ENCODE peak calls at places on chromosomes 1 and 21, in nine cellular contexts. One of them, this sample, is unnamed.

GRCh38 chr1:95206514-95206913 is 27.5 kb upstream of the RWDD3 start:
- DNase-seq in heart left ventricle: no peak
- DNase-seq in fibroblast of the aortic adventitia: no peak
- DNase-seq in tibial artery: no peak
- DNase-seq in left lung: no peak
- DNase-seq in BJ: no peak
- DNase-seq in fibroblast of villous mesenchyme: no peak
- DNase-seq in AG10803: no peak
- DNase-seq in mucosa of descending colon: no peak
- DNase-seq in this sample: no peak

GRCh38 chr1:172826096-172826741 is 167.3 kb downstream of the FASLG start:
- DNase-seq in mucosa of descending colon: no peak
- DNase-seq in AG10803: peak; percentile 92
- DNase-seq in tibial artery: peak; percentile 54
- DNase-seq in left lung: no peak
- DNase-seq in fibroblast of villous mesenchyme: peak; percentile 96
- DNase-seq in heart left ventricle: no peak
- DNase-seq in BJ: peak; percentile 76
- DNase-seq in fibroblast of the aortic adventitia: peak; percentile 94
- DNase-seq in this sample: peak; percentile 79

GRCh38 chr1:156502749-156503671 is 2.4 kb upstream of the MEF2D start:
- DNase-seq in mucosa of descending colon: no peak
- DNase-seq in left lung: peak; percentile 87
- DNase-seq in fibroblast of villous mesenchyme: peak; percentile 98
- DNase-seq in tibial artery: peak; percentile 92
- DNase-seq in BJ: peak; percentile 75
- DNase-seq in AG10803: peak; percentile 95
- DNase-seq in fibroblast of the aortic adventitia: peak; percentile 97
- DNase-seq in heart left ventricle: peak; percentile 90
- DNase-seq in this sample: peak; percentile 70

GRCh38 chr21:44871576-44872265 is 1.8 kb downstream of the PTTG1IP start:
- DNase-seq in tibial artery: peak; percentile 77
- DNase-seq in BJ: peak; percentile 44
- DNase-seq in heart left ventricle: peak; percentile 27
- DNase-seq in fibroblast of the aortic adventitia: peak; percentile 91
- DNase-seq in fibroblast of villous mesenchyme: peak; percentile 84
- DNase-seq in mucosa of descending colon: peak; percentile 63
- DNase-seq in AG10803: peak; percentile 80
- DNase-seq in left lung: peak; percentile 61
- DNase-seq in this sample: no peak

GRCh38 chr1:171655215-171656116 is 3.0 kb upstream of the MYOC start:
- DNase-seq in heart left ventricle: peak; percentile 86
- DNase-seq in fibroblast of the aortic adventitia: peak; percentile 76
- DNase-seq in fibroblast of villous mesenchyme: peak; percentile 56
- DNase-seq in left lung: peak; percentile 56
- DNase-seq in BJ: no peak
- DNase-seq in tibial artery: peak; percentile 61
- DNase-seq in mucosa of descending colon: peak; percentile 63
- DNase-seq in AG10803: peak; percentile 65
- DNase-seq in this sample: no peak

GRCh38 chr1:37739222-37739621 is 25.7 kb downstream of the EPHA10 start:
- DNase-seq in tibial artery: no peak
- DNase-seq in mucosa of descending colon: no peak
- DNase-seq in heart left ventricle: no peak
- DNase-seq in BJ: no peak
- DNase-seq in left lung: no peak
- DNase-seq in fibroblast of villous mesenchyme: no peak
- DNase-seq in AG10803: no peak
- DNase-seq in fibroblast of the aortic adventitia: no peak
- DNase-seq in this sample: no peak

GRCh38 chr1:54975709-54976108 is 4.7 kb upstream of the TMEM61 start:
- DNase-seq in mucosa of descending colon: no peak
- DNase-seq in AG10803: no peak
- DNase-seq in fibroblast of villous mesenchyme: no peak
- DNase-seq in fibroblast of the aortic adventitia: no peak
- DNase-seq in left lung: no peak
- DNase-seq in tibial artery: no peak
- DNase-seq in BJ: no peak
- DNase-seq in heart left ventricle: no peak
- DNase-seq in this sample: no peak

GRCh38 chr1:112881742-112882127 is 74.3 kb downstream of the SLC16A1 start:
- DNase-seq in tibial artery: no peak
- DNase-seq in heart left ventricle: no peak
- DNase-seq in left lung: no peak
- DNase-seq in fibroblast of villous mesenchyme: peak; percentile 44
- DNase-seq in AG10803: no peak
- DNase-seq in mucosa of descending colon: no peak
- DNase-seq in BJ: peak; percentile 10
- DNase-seq in fibroblast of the aortic adventitia: peak; percentile 29
- DNase-seq in this sample: no peak

GRCh38 chr1:10980094-10980577 is 32.3 kb upstream of the TARDBP start:
- DNase-seq in AG10803: peak; percentile 93
- DNase-seq in mucosa of descending colon: peak; percentile 85
- DNase-seq in left lung: peak; percentile 82
- DNase-seq in fibroblast of villous mesenchyme: peak; percentile 55
- DNase-seq in tibial artery: peak; percentile 75
- DNase-seq in fibroblast of the aortic adventitia: peak; percentile 83
- DNase-seq in BJ: no peak
- DNase-seq in heart left ventricle: peak; percentile 76
- DNase-seq in this sample: no peak

GRCh38 chr21:38815060-38815405 is 9.3 kb downstream of the ETS2 start:
- DNase-seq in mucosa of descending colon: no peak
- DNase-seq in left lung: no peak
- DNase-seq in fibroblast of villous mesenchyme: no peak
- DNase-seq in AG10803: no peak
- DNase-seq in heart left ventricle: no peak
- DNase-seq in tibial artery: no peak
- DNase-seq in fibroblast of the aortic adventitia: no peak
- DNase-seq in BJ: no peak
- DNase-seq in this sample: no peak

GRCh38 chr1:42747125-42747524 is 7.1 kb upstream of the CLDN19 start:
- DNase-seq in mucosa of descending colon: no peak
- DNase-seq in tibial artery: no peak
- DNase-seq in left lung: no peak
- DNase-seq in fibroblast of villous mesenchyme: no peak
- DNase-seq in heart left ventricle: no peak
- DNase-seq in fibroblast of the aortic adventitia: peak; percentile 13
- DNase-seq in AG10803: no peak
- DNase-seq in BJ: no peak
- DNase-seq in this sample: no peak

GRCh38 chr21:43369124-43369523 is 57.8 kb downstream of the SIK1 start:
- DNase-seq in BJ: no peak
- DNase-seq in left lung: no peak
- DNase-seq in heart left ventricle: no peak
- DNase-seq in mucosa of descending colon: no peak
- DNase-seq in fibroblast of villous mesenchyme: peak; percentile 89
- DNase-seq in tibial artery: no peak
- DNase-seq in AG10803: peak; percentile 68
- DNase-seq in fibroblast of the aortic adventitia: no peak
- DNase-seq in this sample: no peak

DNA sequence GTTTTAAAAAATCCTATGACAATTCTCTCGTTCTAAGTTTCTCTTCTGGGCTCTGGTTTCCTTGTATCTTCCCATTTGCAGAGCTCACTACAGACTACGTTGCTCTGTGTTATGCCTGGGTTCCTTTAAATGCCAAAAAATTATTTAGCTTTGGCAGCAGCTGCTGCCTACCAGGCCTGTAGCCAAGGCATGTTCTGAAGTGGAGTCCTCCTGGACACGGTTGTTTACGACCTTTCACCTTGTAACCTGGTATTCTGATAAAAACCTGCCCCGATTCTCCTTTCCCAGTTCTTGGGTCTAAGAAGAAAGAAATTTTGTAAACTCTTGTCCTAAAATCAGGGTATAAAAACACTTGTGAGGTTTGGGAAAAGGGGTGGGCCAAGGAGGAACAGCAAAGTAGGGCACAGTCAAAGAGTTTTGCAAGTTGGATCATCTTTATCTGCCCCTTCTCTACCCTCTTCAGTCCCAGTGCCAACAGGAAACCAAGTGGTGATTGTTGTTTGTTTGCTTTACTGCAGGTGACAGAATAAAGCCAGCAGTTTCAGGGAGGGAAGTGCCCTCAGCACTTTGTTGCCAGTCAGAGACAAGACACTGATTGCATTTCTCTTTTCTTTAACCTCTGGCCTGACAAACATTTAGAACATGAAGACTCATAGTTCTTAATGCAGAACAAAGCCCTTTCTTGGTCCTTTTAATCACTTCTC is 3.1 kb upstream of the TXNIP start:
- DNase-seq in mucosa of descending colon: no peak
- DNase-seq in tibial artery: peak; percentile 61
- DNase-seq in fibroblast of the aortic adventitia: peak; percentile 47
- DNase-seq in AG10803: no peak
- DNase-seq in heart left ventricle: no peak
- DNase-seq in fibroblast of villous mesenchyme: no peak
- DNase-seq in BJ: no peak
- DNase-seq in left lung: no peak
- DNase-seq in this sample: no peak
- H3K4me3 ChIP-seq in mucosa of descending colon: no peak overlapping the region
- H3K4me3 ChIP-seq in tibial artery: peak overlapping the region; percentile 0
- H3K4me3 ChIP-seq in fibroblast of the aortic adventitia: no peak overlapping the region
- H3K4me3 ChIP-seq in AG10803: no peak overlapping the region
- H3K4me3 ChIP-seq in heart left ventricle: peak overlapping the region; percentile 22
- H3K4me3 ChIP-seq in fibroblast of villous mesenchyme: no peak overlapping the region
- H3K4me3 ChIP-seq in BJ: no peak overlapping the region
- H3K4me3 ChIP-seq in left lung: no peak overlapping the region
- H3K4me3 ChIP-seq in this sample: no peak overlapping the region

DNA sequence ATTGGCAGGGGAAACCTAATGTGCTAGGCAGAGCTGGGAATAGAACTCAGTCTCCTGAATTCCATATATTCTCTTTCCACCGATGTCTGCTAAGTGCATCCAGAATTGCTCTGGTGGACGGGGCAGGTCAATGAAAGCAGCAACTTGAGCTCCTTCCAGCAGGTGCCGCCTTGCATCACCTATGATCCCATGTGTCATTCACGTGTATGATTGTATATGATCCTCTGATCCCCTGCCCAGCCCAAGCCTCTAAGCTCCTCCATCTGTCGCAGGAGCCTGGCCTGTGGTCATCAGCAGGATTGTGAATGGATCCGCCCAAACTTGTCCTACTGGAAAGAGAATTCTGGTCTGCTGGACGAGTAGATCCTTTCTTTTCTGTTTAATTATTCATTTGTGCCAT is 13.1 kb downstream of the ACTA1 start:
- DNase-seq in left lung: no peak
- DNase-seq in BJ: no peak
- DNase-seq in fibroblast of the aortic adventitia: no peak
- DNase-seq in heart left ventricle: no peak
- DNase-seq in tibial artery: no peak
- DNase-seq in fibroblast of villous mesenchyme: no peak
- DNase-seq in mucosa of descending colon: no peak
- DNase-seq in AG10803: no peak
- DNase-seq in this sample: no peak
- TF ChIP-seq CTCF in left lung: no peak
- TF ChIP-seq CTCF in BJ: no peak
- TF ChIP-seq CTCF in fibroblast of the aortic adventitia: no peak
- TF ChIP-seq CTCF in heart left ventricle: no peak
- TF ChIP-seq CTCF in tibial artery: no peak
- TF ChIP-seq CTCF in fibroblast of villous mesenchyme: no peak
- TF ChIP-seq CTCF in mucosa of descending colon: no peak
- TF ChIP-seq CTCF in AG10803: no peak
- TF ChIP-seq CTCF in this sample: no peak

DNA sequence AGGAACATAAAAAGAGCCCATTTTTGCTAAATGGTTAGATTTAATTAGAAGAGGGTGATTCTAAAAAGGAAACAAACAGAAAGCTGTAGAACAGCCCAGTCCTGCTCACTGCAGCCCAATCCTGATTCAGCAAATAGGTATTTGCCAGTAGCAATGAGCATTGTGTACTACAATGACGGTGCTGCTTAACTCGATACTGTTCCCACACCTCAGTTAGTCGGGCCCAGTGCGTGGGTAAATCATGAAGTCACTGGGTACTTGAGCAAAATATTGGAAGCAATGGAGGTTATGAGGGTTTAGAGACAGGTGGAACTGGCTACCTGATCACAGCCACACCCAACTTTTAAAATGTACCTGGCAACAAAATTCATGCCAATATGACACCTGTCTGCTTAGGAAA is 101.5 kb upstream of the ADGRL2 start:
- DNase-seq in BJ: no peak
- DNase-seq in tibial artery: no peak
- DNase-seq in left lung: no peak
- DNase-seq in heart left ventricle: no peak
- DNase-seq in AG10803: peak; percentile 71
- DNase-seq in mucosa of descending colon: no peak
- DNase-seq in fibroblast of villous mesenchyme: peak; percentile 63
- DNase-seq in fibroblast of the aortic adventitia: peak; percentile 65
- DNase-seq in this sample: no peak
- H3K4me3 ChIP-seq in BJ: no peak overlapping the region
- H3K4me3 ChIP-seq in tibial artery: no peak overlapping the region
- H3K4me3 ChIP-seq in left lung: no peak overlapping the region
- H3K4me3 ChIP-seq in heart left ventricle: no peak overlapping the region
- H3K4me3 ChIP-seq in AG10803: no peak overlapping the region
- H3K4me3 ChIP-seq in mucosa of descending colon: no peak overlapping the region
- H3K4me3 ChIP-seq in fibroblast of villous mesenchyme: no peak overlapping the region
- H3K4me3 ChIP-seq in fibroblast of the aortic adventitia: no peak overlapping the region
- H3K4me3 ChIP-seq in this sample: no peak overlapping the region

GRCh38 chr1:221692643-221693042 is 49.2 kb downstream of the DUSP10 start:
- DNase-seq in fibroblast of villous mesenchyme: no peak
- DNase-seq in left lung: no peak
- DNase-seq in BJ: no peak
- DNase-seq in heart left ventricle: no peak
- DNase-seq in tibial artery: no peak
- DNase-seq in AG10803: no peak
- DNase-seq in fibroblast of the aortic adventitia: no peak
- DNase-seq in mucosa of descending colon: no peak
- DNase-seq in this sample: no peak

GRCh38 chr1:221691320-221691719 is 50.6 kb downstream of the DUSP10 start:
- DNase-seq in heart left ventricle: no peak
- DNase-seq in left lung: no peak
- DNase-seq in BJ: no peak
- DNase-seq in fibroblast of villous mesenchyme: no peak
- DNase-seq in fibroblast of the aortic adventitia: no peak
- DNase-seq in AG10803: no peak
- DNase-seq in mucosa of descending colon: no peak
- DNase-seq in tibial artery: no peak
- DNase-seq in this sample: no peak

GRCh38 chr1:221695346-221695745 is 46.5 kb downstream of the DUSP10 start:
- DNase-seq in AG10803: peak; percentile 57
- DNase-seq in heart left ventricle: no peak
- DNase-seq in fibroblast of the aortic adventitia: no peak
- DNase-seq in BJ: no peak
- DNase-seq in fibroblast of villous mesenchyme: no peak
- DNase-seq in tibial artery: no peak
- DNase-seq in mucosa of descending colon: no peak
- DNase-seq in left lung: no peak
- DNase-seq in this sample: no peak

GRCh38 chr1:221694109-221694508 is 47.8 kb downstream of the DUSP10 start:
- DNase-seq in left lung: no peak
- DNase-seq in AG10803: no peak
- DNase-seq in mucosa of descending colon: no peak
- DNase-seq in tibial artery: no peak
- DNase-seq in fibroblast of villous mesenchyme: no peak
- DNase-seq in fibroblast of the aortic adventitia: no peak
- DNase-seq in heart left ventricle: no peak
- DNase-seq in BJ: no peak
- DNase-seq in this sample: no peak

DNA sequence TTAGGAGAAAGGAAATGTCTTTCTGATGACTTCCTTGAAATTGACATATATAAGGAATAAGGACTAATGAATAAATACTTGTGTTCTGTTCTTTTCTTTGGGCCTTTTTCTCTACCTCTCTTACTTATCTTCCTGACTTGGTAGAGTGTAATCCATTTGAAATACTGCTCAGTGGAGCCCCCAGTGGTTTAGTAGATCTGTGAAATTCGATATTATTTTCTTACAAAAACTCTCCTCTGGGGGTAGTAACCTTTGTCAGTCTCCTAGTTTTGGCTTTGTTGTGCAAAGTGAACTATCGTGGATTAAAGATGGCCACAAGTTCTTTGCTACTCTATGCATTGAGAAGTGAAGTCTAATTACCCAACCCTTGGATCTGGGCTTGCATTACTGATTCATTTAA is 48.8 kb downstream of the DUSP10 start:
- DNase-seq in tibial artery: no peak
- DNase-seq in BJ: no peak
- DNase-seq in mucosa of descending colon: no peak
- DNase-seq in heart left ventricle: no peak
- DNase-seq in fibroblast of the aortic adventitia: no peak
- DNase-seq in left lung: no peak
- DNase-seq in fibroblast of villous mesenchyme: no peak
- DNase-seq in AG10803: no peak
- DNase-seq in this sample: no peak
- TF ChIP-seq CTCF in tibial artery: no peak
- TF ChIP-seq CTCF in BJ: peak; percentile 4
- TF ChIP-seq CTCF in mucosa of descending colon: no peak
- TF ChIP-seq CTCF in heart left ventricle: peak; percentile 16
- TF ChIP-seq CTCF in fibroblast of the aortic adventitia: no peak
- TF ChIP-seq CTCF in left lung: no peak
- TF ChIP-seq CTCF in fibroblast of villous mesenchyme: peak; percentile 6
- TF ChIP-seq CTCF in AG10803: peak; percentile 10
- TF ChIP-seq CTCF in this sample: peak; percentile 12